ENCODE peak calls at places on chromosomes 11 and 22, in nine cellular contexts. P is sigmoid colon, A is kidney, N is RWPE1, L is neural progenitor cell, X is ovary, I is fibroblast of mammary gland, E is heart right ventricle, K is left ventricle myocardium inferior. Y is an unnamed sample.

GRCh38 chr11:126703661-126704060 is 296.9 kb downstream of the KIRREL3 start:
- DNase-seq in X (no peak), N (no peak), L (no peak), P (no peak), A (no peak), I (no peak), K (no peak), E (no peak), Y (no peak)

GRCh38 chr11:130464289-130464812 is 15.9 kb downstream of the ADAMTS15 start:
- DNase-seq in A (no peak), N (no peak), I (peak), X (no peak), L (no peak), E (no peak), P (no peak), K (no peak), Y (no peak)

GRCh38 chr11:12460441-12460840 is 83.1 kb downstream of the PARVA start:
- DNase-seq in E (no peak), A (no peak), K (no peak), L (peak), I (no peak), X (no peak), N (no peak), P (no peak), Y (no peak)

GRCh38 chr22:50252081-50253045 is 1.3 kb upstream of the HDAC10 start:
- DNase-seq in N (peak), E (peak), K (peak), A (peak), L (peak), I (peak), X (peak), P (peak), Y (peak)

GRCh38 chr11:102408339-102408738 is 44.2 kb downstream of the TMEM123 start:
- DNase-seq in N (no peak), P (no peak), I (no peak), A (no peak), X (no peak), E (no peak), L (no peak), K (no peak), Y (no peak)

GRCh38 chr11:7657306-7658025 is 15.8 kb downstream of the CYB5R2 start:
- DNase-seq in E (peak), L (peak), P (peak), A (no peak), I (peak), X (peak), K (no peak), N (peak), Y (peak)

GRCh38 chr11:2883717-2884423 is 1.7 kb downstream of the CDKN1C start:
- DNase-seq in I (no peak), K (peak), P (no peak), N (no peak), A (no peak), E (peak), L (peak), X (peak), Y (peak)

GRCh38 chr11:71555508-71555907 is 7.3 kb downstream of the KRTAP5-9 start:
- DNase-seq in I (no peak), P (no peak), A (no peak), K (no peak), N (no peak), X (no peak), L (no peak), E (no peak), Y (no peak)

GRCh38 chr11:112174789-112175595 is at the start of gene BCO2:
- DNase-seq in K (peak), I (peak), P (peak), L (peak), X (peak), N (peak), A (peak), E (peak), Y (peak)

GRCh38 chr11:113725411-113725810 is 19.3 kb upstream of the TMPRSS5 start:
- DNase-seq in I (no peak), P (no peak), K (no peak), E (no peak), A (no peak), L (no peak), X (no peak), N (no peak), Y (no peak)

GRCh38 chr22:17085277-17086091 is 684 bp downstream of the IL17RA start:
- DNase-seq in L (peak), P (peak), N (no peak), A (peak), K (peak), I (no peak), E (peak), X (peak), Y (no peak)

GRCh38 chr11:130092661-130093060 is 23.0 kb downstream of the APLP2 start:
- DNase-seq in I (no peak), L (no peak), E (no peak), P (no peak), K (no peak), A (no peak), N (no peak), X (no peak), Y (no peak)

GRCh38 chr11:71962428-71963038 is 33.7 kb downstream of the RNF121 start:
- DNase-seq in P (no peak), X (no peak), A (no peak), N (no peak), K (no peak), L (no peak), I (peak), E (no peak), Y (no peak)

GRCh38 chr22:38335077-38335476 is 17.8 kb upstream of the CSNK1E start:
- DNase-seq in K (no peak), X (no peak), N (no peak), L (no peak), A (no peak), I (peak), P (no peak), E (no peak), Y (no peak)

GRCh38 chr22:45805413-45805812 is 133.8 kb downstream of the ATXN10 start:
- DNase-seq in X (no peak), I (no peak), K (no peak), N (no peak), E (no peak), A (no peak), P (no peak), L (no peak), Y (no peak)

GRCh38 chr22:50732681-50733080 is 5.3 kb upstream of the ACR start:
- DNase-seq in X (peak), A (no peak), N (no peak), P (no peak), I (no peak), L (no peak), K (peak), E (no peak), Y (peak)

GRCh38 chr11:131695889-131696429 is 325.5 kb downstream of the NTM start:
- DNase-seq in A (no peak), K (no peak), X (no peak), N (no peak), L (no peak), P (no peak), E (no peak), I (no peak), Y (no peak)

GRCh38 chr22:48247829-48248228 is 1485.4 kb downstream of the TBC1D22A start:
- DNase-seq in N (no peak), L (no peak), E (no peak), I (no peak), X (no peak), P (peak), K (no peak), A (no peak), Y (no peak)

GRCh38 chr11:123238297-123238696 is 43.2 kb upstream of the CLMP start:
- DNase-seq in E (peak), X (no peak), L (no peak), A (no peak), I (peak), N (no peak), P (peak), K (peak), Y (no peak)

GRCh38 chr11:19725379-19726079 is 12.9 kb downstream of the NAV2 start:
- DNase-seq in X (no peak), L (no peak), I (no peak), E (no peak), A (peak), N (no peak), K (no peak), P (no peak), Y (no peak)

GRCh38 chr11:84671325-84672019 is 955.7 kb downstream of the DLG2 start:
- DNase-seq in A (no peak), E (no peak), I (no peak), P (no peak), K (no peak), L (no peak), N (no peak), X (no peak), Y (no peak)

GRCh38 chr11:76462317-76462716 is 17.5 kb downstream of the EMSY start:
- DNase-seq in A (no peak), L (no peak), I (no peak), K (no peak), N (no peak), E (no peak), P (no peak), X (no peak), Y (no peak)

GRCh38 chr11:76456571-76456970 is 11.8 kb downstream of the EMSY start:
- DNase-seq in I (no peak), P (no peak), A (no peak), X (no peak), L (peak), E (no peak), N (no peak), K (no peak), Y (no peak)

GRCh38 chr11:76455931-76456330 is 11.1 kb downstream of the EMSY start:
- DNase-seq in E (no peak), A (no peak), N (no peak), L (no peak), K (no peak), P (no peak), I (no peak), X (no peak), Y (no peak)

GRCh38 chr11:76459846-76460245 is 15.0 kb downstream of the EMSY start:
- DNase-seq in P (no peak), L (no peak), X (no peak), I (no peak), E (no peak), A (no peak), K (no peak), N (no peak), Y (no peak)

GRCh38 chr11:76459299-76459698 is 14.5 kb downstream of the EMSY start:
- DNase-seq in N (peak), A (no peak), E (no peak), L (no peak), P (no peak), K (no peak), X (no peak), I (no peak), Y (no peak)
- TF ChIP-seq CTCF in N (peak), A (peak), E (no peak), L (peak), P (no peak), K (peak), X (no peak), I (peak), Y (peak)

GRCh38 chr11:32426192-32426591 is 9.1 kb downstream of the WT1 start:
- DNase-seq in N (no peak), I (no peak), K (no peak), A (peak), P (no peak), E (no peak), X (peak), L (peak), Y (peak)
- TF ChIP-seq CTCF in N (no peak), I (no peak), K (no peak), A (no peak), P (no peak), E (no peak), X (no peak), L (peak), Y (no peak)

DNA sequence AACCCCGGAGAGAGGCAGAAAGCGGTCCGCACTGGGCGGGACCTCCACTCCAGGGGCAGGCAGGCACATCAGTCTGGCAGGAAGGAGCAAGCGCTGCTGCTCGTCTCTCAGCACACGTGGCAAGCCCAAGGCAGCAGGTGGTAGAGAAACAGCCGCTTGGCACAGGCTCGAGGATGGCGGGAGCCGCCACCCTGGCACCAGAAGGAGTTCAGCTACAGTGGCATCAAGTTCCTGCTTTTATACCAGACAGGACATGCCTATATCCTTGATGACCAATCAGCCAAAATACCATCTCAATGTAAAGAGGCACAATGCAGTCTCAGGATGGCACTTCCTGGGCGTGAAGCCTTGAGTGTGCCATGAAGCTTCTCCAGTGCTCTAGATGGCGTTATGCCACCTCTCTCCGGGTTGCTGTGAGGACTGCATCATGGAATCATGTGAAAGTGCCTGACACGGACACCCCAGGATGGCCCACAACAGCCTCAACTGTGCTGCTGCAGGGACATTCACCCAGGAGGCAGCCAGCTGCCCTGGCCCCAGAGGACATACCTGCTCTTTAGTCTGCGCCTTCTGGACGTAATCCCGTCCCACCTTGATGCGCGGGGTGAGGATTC is 64.8 kb downstream of the APOL1 start:
- DNase-seq in P (no peak), L (no peak), K (no peak), X (no peak), I (no peak), E (no peak), A (no peak), N (no peak), Y (no peak)
- TF ChIP-seq CTCF in P (no peak), L (no peak), K (no peak), X (no peak), I (no peak), E (no peak), A (no peak), N (no peak), Y (no peak)

GRCh38 chr11:78151804-78152203 is 12.4 kb upstream of the ALG8 start:
- DNase-seq in L (no peak), X (no peak), E (no peak), A (no peak), K (no peak), P (no peak), I (no peak), N (no peak), Y (no peak)

GRCh38 chr11:78150754-78151153 is 11.3 kb upstream of the ALG8 start:
- DNase-seq in K (no peak), P (no peak), L (no peak), A (no peak), N (no peak), I (no peak), X (no peak), E (no peak), Y (no peak)

GRCh38 chr11:78150346-78150745 is 10.9 kb upstream of the ALG8 start:
- DNase-seq in K (no peak), P (no peak), E (no peak), N (no peak), A (no peak), I (no peak), X (no peak), L (no peak), Y (no peak)

GRCh38 chr11:78147807-78148206 is 8.4 kb upstream of the ALG8 start:
- DNase-seq in E (no peak), L (no peak), X (no peak), N (no peak), A (no peak), K (no peak), I (no peak), P (no peak), Y (no peak)

GRCh38 chr11:78149646-78150045 is 10.2 kb upstream of the ALG8 start:
- DNase-seq in X (no peak), A (no peak), N (peak), K (no peak), L (no peak), P (no peak), I (peak), E (no peak), Y (no peak)
- TF ChIP-seq CTCF in X (no peak), A (no peak), N (no peak), K (peak), L (no peak), P (no peak), I (peak), E (no peak), Y (no peak)

DNA sequence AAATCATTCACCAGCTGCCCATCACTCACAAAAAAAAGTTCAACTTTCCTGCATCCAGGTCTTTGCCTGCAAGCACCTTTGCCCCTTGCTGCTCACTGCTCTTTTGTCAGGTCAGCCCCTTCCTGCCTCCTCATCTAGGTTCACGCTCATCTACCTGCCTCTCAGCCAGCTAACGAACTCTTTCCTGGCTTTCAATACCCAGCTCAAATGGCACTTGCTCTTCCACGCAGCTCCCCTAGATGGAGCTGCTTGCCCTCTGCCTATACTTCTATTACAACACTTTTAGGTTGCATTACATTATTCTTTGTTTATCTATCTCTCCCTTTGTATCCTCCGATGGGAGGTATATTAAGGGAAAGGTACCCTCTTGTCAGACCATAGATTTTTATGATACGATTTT is 78.9 kb upstream of the TBCEL start:
- DNase-seq in E (no peak), P (no peak), A (no peak), X (no peak), L (no peak), I (no peak), K (no peak), N (no peak), Y (no peak)
- TF ChIP-seq CTCF in E (no peak), P (no peak), A (no peak), X (no peak), L (peak), I (peak), K (peak), N (no peak), Y (no peak)

DNA sequence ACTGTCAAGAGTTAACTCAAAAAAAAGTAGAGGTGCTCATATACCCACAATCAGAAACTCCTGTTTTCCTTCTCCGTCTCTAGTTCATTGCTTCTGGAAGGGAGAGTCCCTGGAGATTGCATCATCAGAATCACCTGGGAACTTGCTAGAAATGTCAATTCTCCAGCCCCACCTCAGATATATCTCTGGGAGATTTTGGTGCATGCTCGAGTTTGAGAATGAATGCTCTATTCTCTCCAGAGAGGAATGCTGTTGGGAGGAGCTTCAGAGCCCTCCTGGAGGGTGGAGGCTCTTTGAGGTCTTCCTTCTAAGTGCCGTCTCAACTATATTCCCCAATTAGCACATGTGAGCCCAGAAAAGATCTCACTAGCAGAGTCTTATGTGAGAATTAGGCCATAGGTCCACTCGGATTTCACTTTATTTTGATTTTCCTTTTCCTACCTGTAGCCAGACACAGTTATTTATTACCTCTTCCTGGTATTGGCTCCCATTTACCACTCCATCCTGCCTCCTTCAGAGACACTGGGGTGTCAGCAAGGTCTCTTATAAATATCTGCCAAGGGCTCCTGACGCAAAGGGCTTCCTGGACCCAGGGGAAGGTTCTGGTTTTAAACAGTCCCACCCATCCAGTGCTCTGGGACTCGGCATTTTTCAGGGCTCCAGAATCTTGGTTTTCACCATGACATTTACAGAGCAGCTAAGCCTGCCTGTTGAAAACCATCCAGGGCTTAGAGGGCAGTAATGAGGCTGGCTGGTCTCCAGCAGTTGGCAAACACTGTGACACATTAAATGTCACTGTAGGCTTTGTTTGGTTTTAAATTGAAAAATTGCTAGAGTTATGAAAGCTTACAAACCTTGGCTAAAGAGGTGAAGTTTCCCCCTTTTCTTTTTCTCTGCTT is 136.2 kb downstream of the CD44 start:
- DNase-seq in L (peak), I (no peak), N (no peak), P (peak), A (no peak), X (no peak), K (peak), E (peak), Y (no peak)
- TF ChIP-seq CTCF in L (no peak), I (no peak), N (no peak), P (no peak), A (no peak), X (no peak), K (no peak), E (no peak), Y (no peak)

DNA sequence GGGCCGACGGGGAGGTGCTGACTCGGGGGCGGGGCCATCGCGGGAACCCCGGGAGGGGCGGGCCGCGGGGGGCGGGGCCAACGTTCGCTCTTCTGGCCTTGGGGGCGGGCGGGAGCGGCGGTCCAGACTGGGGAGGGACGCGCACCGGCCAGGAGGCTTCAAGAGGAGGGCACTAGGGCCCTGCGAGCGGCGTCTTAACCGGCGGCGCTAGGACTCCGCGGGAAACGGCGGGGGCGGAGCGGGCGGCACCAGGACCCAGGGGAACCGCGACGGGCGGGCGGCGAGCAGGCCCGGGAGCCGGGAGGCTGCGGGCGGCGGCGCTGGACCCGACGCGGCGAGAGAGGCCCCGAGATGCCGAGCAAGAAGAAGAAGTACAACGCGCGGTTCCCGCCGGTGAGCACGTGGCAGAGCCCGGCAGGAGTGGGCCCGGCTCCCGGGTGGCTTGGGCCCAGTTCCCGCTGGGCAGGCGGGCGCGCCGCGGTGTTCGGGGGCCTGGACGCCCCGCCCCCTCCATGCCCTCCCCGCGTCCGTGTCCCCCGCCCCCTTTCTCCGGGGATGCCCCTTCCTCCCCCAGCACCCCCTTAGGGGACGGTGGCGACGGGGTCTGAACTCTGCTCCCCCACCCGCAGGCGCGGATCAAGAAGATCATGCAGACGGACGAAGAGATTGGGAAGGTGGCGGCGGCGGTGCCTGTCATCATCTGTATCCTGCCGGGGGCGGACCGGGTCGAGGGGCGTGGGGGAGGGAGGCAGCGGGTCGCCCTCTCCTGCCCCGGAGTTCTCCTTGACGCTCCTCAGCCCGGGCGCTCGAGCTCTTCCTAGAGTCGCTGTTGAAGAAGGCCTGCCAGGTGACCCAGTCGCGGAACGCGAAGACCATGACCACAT is at the start of gene DRAP1:
- DNase-seq in K (peak), I (peak), A (peak), P (peak), E (peak), N (peak), X (peak), L (peak), Y (peak)
- TF ChIP-seq CTCF in K (no peak), I (no peak), A (peak), P (no peak), E (no peak), N (no peak), X (no peak), L (no peak), Y (no peak)

GRCh38 chr11:110856340-110856739 is 144.1 kb upstream of the ARHGAP20 start:
- DNase-seq in I (no peak), E (no peak), X (no peak), A (no peak), N (no peak), L (no peak), K (no peak), P (no peak), Y (no peak)

GRCh38 chr11:110852925-110853324 is 140.7 kb upstream of the ARHGAP20 start:
- DNase-seq in L (no peak), A (no peak), N (no peak), I (peak), P (no peak), K (no peak), E (no peak), X (no peak), Y (no peak)

GRCh38 chr11:110855246-110855645 is 143.0 kb upstream of the ARHGAP20 start:
- DNase-seq in E (no peak), P (no peak), L (no peak), I (peak), X (no peak), K (no peak), N (no peak), A (no peak), Y (no peak)

GRCh38 chr11:110850846-110851245 is 138.6 kb upstream of the ARHGAP20 start:
- DNase-seq in N (no peak), X (no peak), E (no peak), L (no peak), I (no peak), P (no peak), K (no peak), A (no peak), Y (no peak)
- TF ChIP-seq CTCF in N (no peak), X (no peak), E (no peak), L (no peak), I (no peak), P (no peak), K (no peak), A (no peak), Y (no peak)